ENCODE peak calls at places on chromosomes 4 and X, in four cellular contexts. S, J, P and Y are unnamed samples.

GRCh38 chr4:93157984-93158383 is 670.6 kb upstream of the ATOH1 start:
- DNase-seq in S (no peak), J (no peak), P (peak), Y (no peak)

GRCh38 chr4:159047478-159048165 is 55.3 kb upstream of the RAPGEF2 start:
- DNase-seq in S (no peak), J (no peak), P (peak), Y (peak)

GRCh38 chr4:106208481-106209460 is 107.2 kb downstream of the TBCK start:
- DNase-seq in S (no peak), J (no peak), P (no peak), Y (no peak)

GRCh38 chrX:103211012-103211715 is 3.7 kb upstream of the BEX4 start:
- DNase-seq in S (no peak), J (peak), P (peak), Y (peak)

GRCh38 chrX:51395807-51396728 is 63.4 kb downstream of the NUDT10 start:
- DNase-seq in S (no peak), J (peak), P (no peak), Y (peak)

GRCh38 chr4:169800541-169800940 is 42.8 kb upstream of the HPF1 start:
- DNase-seq in S (no peak), J (no peak), P (no peak), Y (no peak)

GRCh38 chrX:143754183-143754582 is 33.6 kb upstream of the SPANXN2 start:
- DNase-seq in S (no peak), J (no peak), P (no peak), Y (no peak)

GRCh38 chrX:9337056-9337455 is 127.8 kb upstream of the TBL1X start:
- DNase-seq in S (peak), J (no peak), P (peak), Y (peak)

GRCh38 chrX:84118769-84119168 is 69.2 kb downstream of the RPS6KA6 start:
- DNase-seq in S (no peak), J (no peak), P (no peak), Y (no peak)

GRCh38 chrX:110338850-110339373 is 19.7 kb upstream of the RTL9 start:
- DNase-seq in S (no peak), J (no peak), P (no peak), Y (no peak)